ENCODE peak calls at places on chromosomes 11 and 22, in four cellular contexts. Z is hepatocyte, L is tibial nerve, W is IMR-90. J is an unnamed sample. For H3K4me1, the result is how much of the 10 kb centered on the place peaks cover.

GRCh38 chr11:61778920-61779650 is 13.3 kb downstream of the TMEM258 start:
- DNase-seq in Z (no peak), L (no peak), W (no peak), J (no peak)

GRCh38 chr11:45395421-45395820 is 109.3 kb upstream of the SYT13 start:
- DNase-seq in Z (no peak), L (no peak), W (no peak), J (no peak)

GRCh38 chr11:122811721-122812120 is 26.6 kb upstream of the CRTAM start:
- DNase-seq in Z (no peak), L (no peak), W (no peak), J (no peak)

GRCh38 chr11:80686889-80687288 is 1246.1 kb upstream of the TENM4 start:
- DNase-seq in Z (no peak), L (no peak), W (no peak), J (no peak)

GRCh38 chr22:26573026-26573662 is 16.8 kb downstream of the TPST2 start:
- DNase-seq in Z (no peak), L (peak), W (peak), J (no peak)

GRCh38 chr11:61454520-61454919 is 24.6 kb downstream of the SDHAF2 start:
- DNase-seq in Z (no peak), L (no peak), W (no peak), J (no peak)

GRCh38 chr11:78840190-78840589 is 265.5 kb upstream of the NARS2 start:
- DNase-seq in Z (peak), L (no peak), W (peak), J (no peak)

GRCh38 chr11:79582434-79582833 is 141.6 kb upstream of the TENM4 start:
- DNase-seq in Z (no peak), L (no peak), W (no peak), J (no peak)

GRCh38 chr11:31366795-31367194 is 2.7 kb downstream of the DCDC1 start:
- DNase-seq in Z (no peak), L (no peak), W (no peak), J (no peak)

GRCh38 chr11:118895093-118896039 is 11.7 kb downstream of the CXCR5 start:
- DNase-seq in Z (peak), L (no peak), W (no peak), J (no peak)

GRCh38 chr11:14029971-14030531 is 67.5 kb downstream of the SPON1 start:
- DNase-seq in Z (peak), L (no peak), W (peak), J (peak)

GRCh38 chr11:25119416-25119815 is 622.6 kb downstream of the LUZP2 start:
- DNase-seq in Z (no peak), L (no peak), W (no peak), J (no peak)

GRCh38 chr11:3808846-3809623 is 675 bp downstream of the PGAP2 start:
- DNase-seq in Z (peak), L (no peak), W (peak), J (no peak)

GRCh38 chr11:68468217-68468828 is 7.8 kb downstream of the PPP6R3 start:
- DNase-seq in Z (no peak), L (no peak), W (no peak), J (no peak)

GRCh38 chr11:65894034-65894591 is 3.6 kb downstream of the CCDC85B start:
- DNase-seq in Z (no peak), L (no peak), W (no peak), J (no peak)

GRCh38 chr22:35717572-35717971 is at the start of gene APOL5:
- DNase-seq in Z (no peak), L (no peak), W (no peak), J (no peak)

GRCh38 chr11:126473269-126473668 is 117.8 kb downstream of the ST3GAL4 start:
- DNase-seq in Z (no peak), L (no peak), W (no peak), J (no peak)

GRCh38 chr22:41344189-41344788 is 37.5 kb upstream of the TEF start:
- DNase-seq in Z (no peak), L (no peak), W (no peak), J (no peak)

GRCh38 chr11:83168756-83169155 is 11.8 kb downstream of the PCF11 start:
- DNase-seq in Z (no peak), L (no peak), W (no peak), J (no peak)

GRCh38 chr11:121365304-121365703 is 72.7 kb downstream of the SC5D start:
- DNase-seq in Z (no peak), L (no peak), W (no peak), J (no peak)

GRCh38 chr11:43898574-43898973 is 17.9 kb downstream of the ALKBH3 start:
- DNase-seq in Z (no peak), L (no peak), W (no peak), J (no peak)

GRCh38 chr11:47176328-47177228 is at the start of gene ARFGAP2:
- DNase-seq in Z (peak), L (peak), W (peak), J (peak)

GRCh38 chr11:47177846-47178245 is 1.2 kb upstream of the ARFGAP2 start:
- DNase-seq in Z (no peak), L (no peak), W (no peak), J (no peak)

GRCh38 chr11:47175746-47176327 is 842 bp downstream of the ARFGAP2 start:
- DNase-seq in Z (no peak), L (no peak), W (no peak), J (no peak)

GRCh38 chr11:47178305-47178704 is 1.6 kb upstream of the ARFGAP2 start:
- DNase-seq in Z (no peak), L (no peak), W (no peak), J (no peak)

GRCh38 chr11:47177229-47177845 is 658 bp upstream of the ARFGAP2 start:
- DNase-seq in Z (peak), L (peak), W (peak), J (peak)
- H3K27ac ChIP-seq in Z (peak), L (peak), W (peak), J (peak)

GRCh38 chr22:21688706-21689381 is 23.0 kb downstream of the PPIL2 start:
- DNase-seq in Z (no peak), L (no peak), W (no peak), J (no peak)
- H3K4me1 ChIP-seq in Z (under half), L (under half), W (under half), J (under half)

GRCh38 chr11:96284401-96284800 is 58.6 kb downstream of the MAML2 start:
- DNase-seq in Z (no peak), L (no peak), W (no peak), J (no peak)
- TF ChIP-seq CTCF in Z (no peak), L (no peak), W (no peak), J (no peak)

DNA sequence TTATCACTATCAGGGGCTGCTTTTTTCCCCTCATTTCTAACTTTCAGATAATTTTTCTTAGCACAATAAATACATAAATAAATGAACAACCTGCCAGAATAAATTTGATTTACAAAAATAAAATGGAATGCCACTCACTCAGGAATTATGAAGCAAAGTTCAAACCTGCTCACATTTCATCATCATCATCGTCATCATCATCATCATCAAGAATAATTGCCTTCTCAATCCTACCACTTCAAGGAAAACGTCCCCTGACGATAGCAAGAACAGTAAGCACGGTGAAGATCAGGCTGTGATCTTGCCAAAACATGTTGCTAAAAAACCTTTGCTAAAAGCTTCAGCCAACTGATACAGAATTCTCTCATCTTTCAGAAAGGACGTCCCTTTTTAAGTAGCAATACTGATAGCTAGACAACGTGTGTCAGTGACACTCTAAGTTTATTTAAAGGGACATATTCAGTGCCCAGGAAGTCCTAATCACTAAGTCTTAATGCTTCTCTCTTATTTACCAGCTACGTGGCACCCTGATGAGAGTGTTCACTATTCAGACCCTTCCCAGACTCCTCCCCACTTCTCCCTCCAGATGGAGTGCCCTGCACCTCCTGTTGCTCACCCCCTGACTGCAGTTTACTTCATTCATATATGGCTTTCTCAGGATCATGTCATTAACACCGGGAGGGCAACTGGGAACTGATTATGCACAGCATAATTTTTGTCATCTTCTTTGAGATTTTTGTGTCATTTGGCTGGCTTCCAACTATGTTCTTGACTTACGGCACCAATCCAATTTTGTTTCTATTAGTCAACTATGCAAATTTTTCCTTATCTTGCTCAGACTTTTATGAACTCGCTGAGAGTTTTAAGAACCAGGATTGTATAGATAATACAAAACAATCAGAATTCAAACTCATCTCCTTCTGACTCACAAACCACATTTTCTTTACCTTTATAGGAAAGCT is 200.1 kb upstream of the GUCY1A2 start:
- DNase-seq in Z (peak), L (no peak), W (no peak), J (no peak)
- H3K27ac ChIP-seq in Z (peak), L (no peak), W (no peak), J (no peak)

GRCh38 chr11:1843098-1843473 is 4.3 kb downstream of the TNNI2 start:
- DNase-seq in Z (no peak), L (no peak), W (no peak), J (no peak)
- H3K4me1 ChIP-seq in Z (under half), L (under half), W (under half), J (under half)

GRCh38 chr11:132161538-132161937 is 791.1 kb downstream of the NTM start:
- DNase-seq in Z (no peak), L (no peak), W (no peak), J (no peak)

GRCh38 chr11:132158696-132159095 is 788.3 kb downstream of the NTM start:
- DNase-seq in Z (no peak), L (no peak), W (peak), J (no peak)

GRCh38 chr11:132158091-132158490 is 787.7 kb downstream of the NTM start:
- DNase-seq in Z (peak), L (no peak), W (peak), J (no peak)
- TF ChIP-seq CTCF in Z (peak), L (no peak), W (peak), J (no peak)

GRCh38 chr11:1754376-1755150 is 4.2 kb upstream of the IFITM10 start:
- DNase-seq in Z (no peak), L (no peak), W (no peak), J (no peak)

GRCh38 chr11:1757861-1758610 is 5.7 kb downstream of the CTSD start:
- DNase-seq in Z (no peak), L (no peak), W (no peak), J (no peak)

GRCh38 chr11:1756791-1757771 is 6.6 kb downstream of the CTSD start:
- DNase-seq in Z (no peak), L (no peak), W (no peak), J (no peak)

GRCh38 chr11:1755344-1756023 is 5.1 kb upstream of the IFITM10 start:
- DNase-seq in Z (no peak), L (no peak), W (no peak), J (no peak)

GRCh38 chr11:1756024-1756561 is 5.7 kb upstream of the IFITM10 start:
- DNase-seq in Z (no peak), L (no peak), W (no peak), J (no peak)
- H3K27ac ChIP-seq in Z (no peak), L (no peak), W (no peak), J (peak)

GRCh38 chr11:35177370-35177769 is 38.4 kb downstream of the CD44 start:
- DNase-seq in Z (no peak), L (no peak), W (peak), J (no peak)
- H3K4me1 ChIP-seq in Z (under half), L (half or more), W (under half), J (half or more)

GRCh38 chr11:41431784-41432183 is 27.7 kb downstream of the LRRC4C start:
- DNase-seq in Z (peak), L (no peak), W (no peak), J (no peak)
- TF ChIP-seq CTCF in Z (peak), L (no peak), W (peak), J (no peak)

DNA sequence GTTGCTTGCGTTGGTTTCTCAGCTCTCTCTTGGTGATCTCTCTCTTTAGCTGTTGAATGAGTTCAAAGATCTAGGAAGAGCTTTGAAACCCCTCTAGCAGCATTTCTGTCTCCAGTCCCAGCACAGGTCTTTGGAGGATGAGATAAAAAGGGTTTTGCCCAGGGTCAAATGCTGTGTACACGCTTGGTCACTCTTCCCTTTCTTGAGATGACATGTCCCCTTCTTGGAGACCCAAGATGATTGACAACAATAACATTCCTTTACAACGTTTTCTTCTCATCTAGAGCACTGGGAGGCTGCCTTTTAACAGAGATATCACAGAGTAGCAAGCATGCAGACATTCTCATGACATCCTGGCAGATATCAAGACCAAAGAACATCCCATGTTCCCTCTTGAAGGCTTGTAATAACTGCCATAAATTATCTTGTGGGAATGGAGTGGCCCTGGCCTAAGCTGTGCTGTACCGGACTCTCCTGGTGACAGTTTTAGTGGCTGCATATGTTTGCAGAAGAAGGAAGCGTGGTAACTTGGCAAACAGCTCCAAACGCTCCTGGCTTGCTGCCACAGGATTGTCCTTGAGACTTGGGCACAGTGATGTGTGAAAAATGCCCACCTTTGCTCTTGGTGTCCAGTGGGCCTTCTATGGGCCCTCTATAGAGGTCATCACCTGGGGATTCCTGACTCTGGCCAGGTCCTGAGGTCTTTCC is 107.8 kb downstream of the PTPRJ start:
- DNase-seq in Z (no peak), L (no peak), W (no peak), J (no peak)
- H3K27ac ChIP-seq in Z (peak), L (no peak), W (no peak), J (no peak)